ENCODE peak calls at places on chromosomes 7 and 10, in six cellular contexts. N, Z, R, J, V and T are unnamed samples.

GRCh38 chr7:70738080-70738479 is 393.9 kb upstream of the GALNT17 start:
- DNase-seq in Z (no peak), J (no peak), R (no peak), V (peak), N (peak), T (no peak)

GRCh38 chr10:99920901-99921300 is 88.8 kb downstream of the DNMBP start:
- DNase-seq in N (no peak), Z (no peak), J (no peak), V (no peak), R (no peak), T (no peak)

GRCh38 chr10:100174699-100175677 is 10.8 kb downstream of the ERLIN1 start:
- DNase-seq in R (no peak), Z (no peak), J (no peak), V (no peak), N (no peak), T (no peak)

GRCh38 chr7:18400726-18401125 is 94.8 kb upstream of the HDAC9 start:
- DNase-seq in R (no peak), N (no peak), Z (no peak), V (no peak), J (no peak), T (no peak)

GRCh38 chr7:14748461-14748860 is 154.1 kb downstream of the DGKB start:
- DNase-seq in J (no peak), Z (no peak), R (no peak), N (no peak), V (no peak), T (no peak)

GRCh38 chr10:71156436-71156835 is 55.9 kb upstream of the UNC5B start:
- DNase-seq in V (no peak), Z (no peak), J (no peak), R (no peak), N (no peak), T (no peak)

GRCh38 chr10:85124592-85124991 is 796.2 kb downstream of the CCSER2 start:
- DNase-seq in R (no peak), J (no peak), V (no peak), N (no peak), Z (no peak), T (no peak)

GRCh38 chr7:44440577-44441078 is 49.8 kb downstream of the NUDCD3 start:
- DNase-seq in V (no peak), R (no peak), N (no peak), J (no peak), Z (no peak), T (no peak)

GRCh38 chr7:89837515-89837914 is 316.8 kb upstream of the STEAP1 start:
- DNase-seq in Z (no peak), R (no peak), J (no peak), V (no peak), N (no peak), T (no peak)

GRCh38 chr7:816751-817671 is 15.3 kb upstream of the SUN1 start:
- DNase-seq in Z (no peak), V (no peak), R (no peak), N (peak), J (no peak), T (no peak)

DNA sequence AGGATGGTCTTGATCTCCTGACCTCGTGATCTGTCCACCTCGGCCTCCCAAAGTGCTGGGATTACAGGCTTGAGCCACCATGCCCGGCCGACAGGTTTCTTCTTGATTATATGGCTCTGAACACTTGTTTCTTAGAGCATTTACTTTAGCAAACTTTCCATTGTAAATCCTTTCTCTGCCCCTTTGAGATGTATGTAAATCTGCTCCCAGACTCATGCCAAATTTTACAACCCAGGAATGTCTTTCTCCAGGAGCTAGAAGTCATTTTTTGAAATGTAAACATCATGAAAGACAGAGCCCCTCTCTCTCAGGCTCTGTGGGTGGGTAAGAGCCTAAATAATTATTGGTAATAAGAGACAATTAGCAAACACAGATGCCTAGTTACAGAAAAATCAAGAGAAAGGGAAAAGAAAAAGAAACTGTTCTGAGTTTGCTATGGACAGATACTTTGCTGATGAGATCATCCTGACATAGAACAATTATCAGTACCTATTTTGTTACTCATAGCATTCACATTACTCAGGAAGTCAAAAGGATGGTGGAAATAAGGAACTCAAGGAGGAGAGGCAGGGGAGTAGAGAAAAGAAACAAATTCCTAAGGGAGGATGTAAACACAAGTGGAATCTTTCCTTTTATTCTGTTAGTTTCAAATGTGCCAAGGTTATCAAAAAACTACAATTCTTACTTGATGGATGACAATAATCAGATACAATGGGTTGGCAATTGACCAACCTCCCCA is 165.1 kb upstream of the PTN start:
- DNase-seq in Z (no peak), V (no peak), J (no peak), N (no peak), R (no peak), T (no peak)
- TF ChIP-seq POLR2AphosphoS5 in Z (no peak), V (no peak), J (no peak), N (no peak), R (no peak), T (no peak)

GRCh38 chr7:102991540-102992214 is 78.9 kb downstream of the LRRC17 start:
- DNase-seq in J (no peak), N (peak), V (peak), Z (peak), R (no peak), T (no peak)
- TF ChIP-seq POLR2AphosphoS5 in J (no peak), N (peak), V (no peak), Z (peak), R (no peak), T (no peak)

DNA sequence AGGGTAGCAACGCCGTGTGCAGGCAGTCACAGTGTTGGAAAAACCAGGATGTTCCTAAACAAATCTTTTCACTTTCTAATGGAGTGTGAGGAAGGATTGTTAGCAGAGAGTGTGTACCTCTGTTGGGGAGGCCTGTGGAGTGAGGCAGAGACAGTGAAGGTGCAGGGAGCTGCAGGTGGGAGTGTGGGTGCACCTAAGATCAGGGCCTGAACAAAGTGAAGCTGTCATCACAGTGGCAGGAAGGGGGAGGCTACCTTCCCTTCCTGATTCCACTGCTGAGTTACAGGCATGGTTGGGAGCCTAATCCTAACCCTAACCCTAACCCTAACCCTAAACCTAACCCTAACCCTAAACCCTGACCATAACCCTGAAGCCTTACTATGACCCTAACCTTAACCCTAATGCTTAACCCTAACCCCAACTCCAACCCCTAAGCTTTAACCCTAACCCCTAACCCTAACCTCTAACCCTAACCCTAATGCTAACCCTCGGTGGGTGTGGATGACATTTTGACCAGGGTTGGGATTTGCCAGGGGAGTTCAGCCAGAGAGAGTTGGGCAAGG is 158.8 kb upstream of the KLF6 start:
- DNase-seq in N (no peak), J (no peak), Z (no peak), V (no peak), R (no peak), T (no peak)
- TF ChIP-seq POLR2AphosphoS5 in N (no peak), J (no peak), Z (no peak), V (no peak), R (no peak), T (no peak)

GRCh38 chr10:113359664-113360063 is 193.2 kb upstream of the HABP2 start:
- DNase-seq in N (no peak), J (no peak), Z (no peak), V (no peak), R (no peak), T (no peak)

GRCh38 chr10:113362645-113363091 is 190.2 kb upstream of the HABP2 start:
- DNase-seq in V (no peak), Z (no peak), N (no peak), R (no peak), J (no peak), T (no peak)

GRCh38 chr10:113357688-113358306 is 195.1 kb upstream of the HABP2 start:
- DNase-seq in J (no peak), V (no peak), Z (no peak), N (no peak), R (no peak), T (no peak)

GRCh38 chr10:113360870-113361269 is 192.0 kb upstream of the HABP2 start:
- DNase-seq in R (no peak), N (no peak), J (no peak), Z (no peak), V (no peak), T (no peak)

DNA sequence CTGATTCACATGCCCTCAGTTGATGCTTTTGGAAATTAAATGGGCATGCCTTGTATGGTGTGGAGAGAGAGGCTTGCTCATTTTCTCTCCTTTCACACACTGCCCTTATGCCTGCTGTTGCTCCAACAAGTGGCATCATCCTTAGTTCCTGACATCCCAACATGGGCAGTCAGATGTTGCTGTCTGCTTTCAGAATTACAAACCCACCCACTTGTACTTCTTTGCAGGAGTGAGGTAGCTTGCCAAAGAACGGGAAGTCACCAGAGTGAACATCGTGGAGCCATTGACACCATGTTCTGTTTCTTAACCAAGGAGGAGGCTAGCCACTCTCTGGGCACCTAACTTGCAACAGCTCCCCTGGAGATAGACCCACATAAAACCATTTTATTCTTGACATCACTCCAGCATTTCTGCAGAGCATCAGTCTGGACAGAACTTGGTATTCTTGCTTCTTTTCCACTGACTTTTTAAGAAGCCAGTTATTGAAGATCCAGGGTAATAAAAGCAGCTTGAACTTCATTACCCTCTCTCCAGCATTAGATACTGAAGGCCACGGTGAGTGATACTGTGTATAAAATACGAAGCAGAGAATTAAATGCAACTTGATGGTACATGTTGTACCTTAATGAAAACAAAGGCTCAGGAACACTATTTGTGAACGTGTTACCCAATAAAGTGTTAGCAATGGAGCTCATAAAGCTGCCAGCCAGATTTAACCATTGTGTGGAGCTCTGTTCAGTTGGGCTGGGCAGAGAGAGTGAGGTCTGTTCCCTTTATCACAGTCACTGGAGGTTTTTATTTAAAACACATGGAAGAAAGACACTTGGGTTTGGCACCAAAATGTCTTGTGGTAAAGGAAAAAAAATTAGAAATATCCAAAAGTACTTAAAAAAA is 195.8 kb upstream of the HABP2 start:
- DNase-seq in J (no peak), Z (no peak), N (no peak), R (no peak), V (no peak), T (no peak)
- TF ChIP-seq POLR2AphosphoS5 in J (no peak), Z (no peak), N (peak), R (no peak), V (peak), T (no peak)

DNA sequence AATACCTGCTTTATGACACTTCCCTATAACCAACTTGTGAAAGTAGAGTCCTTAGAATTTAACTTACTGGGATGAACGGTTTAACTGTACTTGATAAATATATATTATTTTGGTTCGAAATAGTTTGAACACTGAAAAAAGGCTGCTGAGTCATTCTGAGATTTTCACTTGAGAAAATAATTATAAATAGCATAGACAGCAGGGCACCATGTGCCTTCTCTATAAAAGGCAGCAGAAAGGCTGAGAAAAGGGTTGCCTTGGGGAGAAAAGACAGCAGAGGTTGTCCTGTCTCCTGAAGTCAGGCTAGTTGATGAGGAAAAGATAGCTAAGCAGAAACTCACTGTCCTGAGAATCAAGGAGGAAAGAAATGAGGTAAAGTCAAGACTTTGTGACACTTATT is 92.4 kb downstream of the CTTNBP2 start:
- DNase-seq in Z (no peak), V (no peak), R (no peak), N (no peak), J (no peak), T (no peak)
- TF ChIP-seq POLR2AphosphoS5 in Z (no peak), V (no peak), R (no peak), N (no peak), J (no peak), T (no peak)

GRCh38 chr7:31508823-31509222 is 5.1 kb upstream of the ITPRID1 start:
- DNase-seq in R (no peak), V (no peak), Z (no peak), N (no peak), J (no peak), T (no peak)
- TF ChIP-seq POLR2AphosphoS5 in R (no peak), V (no peak), Z (no peak), N (no peak), J (no peak), T (no peak)

GRCh38 chr10:97298223-97298571 is 5.8 kb upstream of the ARHGAP19 start:
- DNase-seq in R (no peak), V (no peak), Z (no peak), N (no peak), J (peak), T (no peak)

GRCh38 chr10:97292862-97293198 is 393 bp upstream of the ARHGAP19 start:
- DNase-seq in Z (no peak), R (no peak), V (no peak), J (no peak), N (no peak), T (no peak)

GRCh38 chr10:97292097-97292861 is at the start of gene ARHGAP19:
- DNase-seq in N (peak), Z (peak), V (peak), R (no peak), J (peak), T (peak)

GRCh38 chr10:97302088-97302791 is 9.8 kb upstream of the ARHGAP19 start:
- DNase-seq in N (no peak), V (no peak), J (no peak), Z (no peak), R (no peak), T (no peak)

DNA sequence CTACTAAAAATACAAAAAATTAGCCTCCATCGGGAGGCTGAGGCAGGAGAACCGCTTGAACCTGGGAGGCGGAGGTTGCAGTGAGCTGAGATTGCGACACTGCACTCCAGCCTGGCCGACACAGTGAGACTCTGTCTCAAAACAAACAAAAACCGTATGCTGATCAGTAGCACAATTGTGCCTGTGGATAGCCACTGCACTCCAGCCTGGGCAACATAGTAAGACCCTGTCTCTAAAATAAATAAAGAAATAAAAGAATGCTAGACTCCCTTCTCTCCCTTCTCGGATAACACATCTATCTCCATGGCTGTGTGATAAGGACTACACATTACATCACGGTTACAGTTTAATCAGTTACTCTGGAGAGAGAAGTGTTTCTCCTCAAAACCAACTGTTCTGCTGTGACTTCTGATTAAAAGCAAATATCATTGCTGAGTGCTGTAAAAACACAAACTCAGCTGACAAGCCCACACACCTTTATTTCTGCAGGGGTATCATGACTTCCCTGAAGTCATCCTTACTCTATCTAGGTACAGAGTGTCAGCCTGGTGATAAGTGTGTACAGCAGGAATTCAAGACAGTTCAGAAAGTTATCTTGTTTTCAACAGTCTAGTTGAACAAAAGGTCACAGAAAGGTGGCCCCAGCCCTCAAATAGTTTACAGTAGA is 5.3 kb upstream of the ARHGAP19 start:
- DNase-seq in J (no peak), V (no peak), N (no peak), R (no peak), Z (no peak), T (no peak)
- TF ChIP-seq POLR2AphosphoS5 in J (no peak), V (no peak), N (no peak), R (no peak), Z (no peak), T (no peak)

GRCh38 chr10:98446121-98446655 is 547 bp downstream of the HPS1 start:
- DNase-seq in V (peak), N (peak), J (no peak), R (no peak), Z (no peak), T (peak)

GRCh38 chr10:98444314-98445006 is 2.3 kb downstream of the HPS1 start:
- DNase-seq in R (no peak), N (no peak), Z (no peak), V (no peak), J (no peak), T (no peak)

GRCh38 chr10:98449287-98449686 is 2.6 kb upstream of the HPS1 start:
- DNase-seq in Z (no peak), R (no peak), N (no peak), V (no peak), J (no peak), T (no peak)

GRCh38 chr10:98445200-98445812 is 1.4 kb downstream of the HPS1 start:
- DNase-seq in J (no peak), V (no peak), R (no peak), N (no peak), Z (no peak), T (no peak)

DNA sequence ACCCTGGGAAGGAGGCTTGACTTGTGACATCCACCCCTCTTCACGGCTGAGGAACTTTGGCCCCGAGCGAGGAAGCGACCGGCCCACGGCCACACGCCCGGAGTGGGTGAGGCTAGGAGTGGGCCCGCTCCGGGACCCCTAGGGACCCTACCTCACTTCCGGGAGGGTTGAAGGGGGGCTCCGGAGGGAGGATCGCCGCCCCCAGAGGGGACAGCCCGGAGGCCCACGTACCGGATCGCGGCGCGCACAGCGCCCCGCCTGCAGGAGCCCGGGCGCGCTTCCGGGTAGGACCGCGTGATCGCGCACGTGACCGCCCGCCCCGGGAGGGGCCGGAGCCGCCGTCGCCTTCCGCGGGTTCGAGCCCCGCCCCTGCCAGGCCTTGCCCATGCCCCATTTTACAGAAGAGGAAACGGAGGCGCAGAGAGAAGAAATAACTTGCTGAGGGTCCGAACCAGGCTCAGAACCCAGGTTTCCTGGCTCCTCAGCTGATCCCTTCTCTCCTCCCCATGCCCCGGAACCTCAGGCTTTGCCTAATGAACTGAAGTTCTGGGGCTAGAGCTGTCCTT is at the start of gene HPS1:
- DNase-seq in N (peak), R (no peak), Z (no peak), J (peak), V (peak), T (peak)
- TF ChIP-seq POLR2AphosphoS5 in N (peak), R (peak), Z (peak), J (peak), V (peak), T (no peak)

DNA sequence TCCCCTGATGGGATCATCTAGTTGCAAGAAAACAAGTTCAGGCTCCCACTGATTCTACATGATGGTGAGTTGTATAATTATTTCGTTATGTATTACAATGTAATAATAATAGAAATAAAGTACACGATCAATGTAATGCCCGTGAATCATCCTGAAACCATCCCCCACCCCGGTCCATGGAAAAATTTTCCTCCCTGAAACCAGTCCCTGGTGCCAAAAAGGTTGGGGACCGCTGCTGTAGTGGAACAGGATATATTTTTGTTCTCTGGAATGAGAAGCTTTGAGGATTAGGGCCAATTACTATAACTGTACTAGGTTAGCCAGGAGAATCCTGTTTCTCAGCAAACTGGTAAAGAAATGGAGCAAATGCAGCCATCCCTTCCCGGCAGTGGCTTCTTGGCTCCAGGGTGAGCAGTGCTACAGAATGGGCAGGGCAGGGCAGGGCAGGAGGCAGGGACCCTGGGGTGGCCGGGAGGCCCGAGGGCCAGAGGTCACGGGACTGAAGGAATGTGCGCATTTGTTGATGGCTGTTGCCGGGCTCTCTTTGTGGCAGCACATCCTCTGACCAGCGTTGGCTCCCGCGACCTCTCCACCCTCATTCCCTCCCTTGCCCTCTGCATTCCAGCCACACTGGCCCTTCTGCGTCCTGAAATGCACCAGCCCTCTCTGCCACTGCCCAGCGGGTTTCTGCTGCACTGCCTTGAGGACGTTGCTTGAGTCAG is 162.3 kb upstream of the NPS start:
- DNase-seq in J (no peak), Z (no peak), V (no peak), R (no peak), N (no peak), T (no peak)
- TF ChIP-seq POLR2AphosphoS5 in J (no peak), Z (no peak), V (no peak), R (no peak), N (no peak), T (no peak)